ENCODE peak calls at places on chromosomes 4 and X, in six cellular contexts. E is DND-41, Y is AG09309, X is coronary artery, D is OCI-LY7, G is colonic mucosa. R is an unnamed sample.

GRCh38 chr4:33316033-33316432 is 2595.9 kb downstream of the PCDH7 start:
- DNase-seq in G (no peak), D (no peak), X (no peak), Y (no peak), E (no peak), R (no peak)

GRCh38 chr4:188905248-188905647 is 766.0 kb downstream of the TRIML1 start:
- DNase-seq in G (no peak), D (no peak), X (no peak), E (no peak), Y (no peak), R (no peak)

GRCh38 chr4:154164931-154165839 is 326.4 kb downstream of the DCHS2 start:
- DNase-seq in Y (peak), D (no peak), X (no peak), G (no peak), E (no peak), R (peak)

GRCh38 chr4:3662516-3662915 is 103.7 kb upstream of the ADRA2C start:
- DNase-seq in Y (no peak), G (no peak), X (no peak), D (no peak), E (no peak), R (no peak)

GRCh38 chr4:82450966-82451755 is 20.8 kb downstream of the ENOPH1 start:
- DNase-seq in G (no peak), Y (no peak), X (no peak), E (no peak), D (no peak), R (no peak)

GRCh38 chr4:7979652-7979968 is 39.9 kb upstream of the AFAP1 start:
- DNase-seq in Y (no peak), E (no peak), D (no peak), X (no peak), G (no peak), R (no peak)

GRCh38 chr4:161419822-161420221 is 744.0 kb downstream of the FSTL5 start:
- DNase-seq in G (no peak), X (no peak), D (no peak), E (no peak), Y (no peak), R (no peak)

GRCh38 chr4:4269326-4269725 is 20.6 kb downstream of the LYAR start:
- DNase-seq in D (no peak), E (no peak), G (no peak), X (no peak), Y (no peak), R (no peak)

GRCh38 chrX:103531002-103531401 is 11.7 kb upstream of the RAB40A start:
- DNase-seq in Y (peak), X (no peak), D (no peak), G (no peak), E (no peak), R (no peak)

GRCh38 chr4:144820706-144821105 is 174.8 kb downstream of the HHIP start:
- DNase-seq in E (no peak), X (no peak), G (no peak), D (no peak), Y (peak), R (no peak)

GRCh38 chr4:79331126-79331876 is 5.4 kb upstream of the NAA11 start:
- DNase-seq in E (peak), Y (no peak), X (no peak), G (peak), D (no peak), R (no peak)

GRCh38 chrX:147912093-147912801 is 528 bp downstream of the FMR1 start:
- DNase-seq in D (peak), E (peak), Y (no peak), G (peak), X (no peak), R (no peak)

GRCh38 chrX:53263597-53264094 is 17.7 kb downstream of the IQSEC2 start:
- DNase-seq in E (no peak), G (no peak), D (no peak), Y (no peak), X (no peak), R (no peak)

GRCh38 chr4:142530724-142531123 is 315.4 kb downstream of the INPP4B start:
- DNase-seq in Y (no peak), G (no peak), E (no peak), X (no peak), D (no peak), R (no peak)

DNA sequence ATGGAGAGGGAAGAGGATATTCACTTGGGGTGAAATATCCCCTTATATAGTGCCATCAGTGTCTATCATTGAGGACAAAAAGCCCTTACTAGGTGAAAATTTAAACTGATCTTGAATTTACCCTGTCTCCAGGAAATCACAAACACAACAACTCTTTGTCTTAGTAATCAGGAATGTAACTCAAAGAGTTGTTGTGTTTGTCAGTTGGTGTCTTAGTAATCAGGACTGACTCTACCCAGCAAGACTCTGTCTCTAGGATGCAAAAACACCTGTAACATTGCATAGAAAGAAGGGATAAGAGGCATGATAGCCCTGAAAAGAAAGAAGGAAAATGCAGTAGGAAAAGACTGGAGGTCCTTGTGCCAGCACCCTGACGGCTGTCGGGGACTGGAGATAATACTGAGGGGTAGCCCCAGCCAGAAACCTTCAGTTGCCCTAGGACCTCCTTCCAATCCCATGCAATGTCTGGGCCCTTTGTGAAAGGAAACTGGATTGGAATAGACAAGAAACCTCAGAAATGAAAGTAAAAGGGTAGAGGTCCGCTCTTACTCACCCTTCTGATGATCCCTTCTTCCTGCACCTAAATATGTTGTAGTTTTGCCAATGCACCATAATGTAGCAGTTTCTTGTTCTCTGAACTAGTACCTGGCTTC is 45.3 kb downstream of the HMGB2 start:
- DNase-seq in Y (no peak), X (no peak), G (no peak), D (no peak), E (no peak), R (no peak)
- H3K4me3 ChIP-seq in Y (no peak), X (peak), G (no peak), D (no peak), E (no peak), R (no peak)

GRCh38 chr4:180953572-180953971 is 1289.6 kb upstream of the TENM3 start:
- DNase-seq in E (no peak), X (no peak), D (peak), G (no peak), Y (no peak), R (no peak)
- TF ChIP-seq CTCF in E (no peak), X (no peak), D (peak), G (no peak), Y (peak), R (peak)

GRCh38 chr4:971670-972500 is 1.5 kb downstream of the DGKQ start:
- DNase-seq in X (no peak), D (no peak), E (no peak), Y (no peak), G (peak), R (no peak)
- H3K4me3 ChIP-seq in X (peak), D (peak), E (peak), Y (peak), G (peak), R (peak)

DNA sequence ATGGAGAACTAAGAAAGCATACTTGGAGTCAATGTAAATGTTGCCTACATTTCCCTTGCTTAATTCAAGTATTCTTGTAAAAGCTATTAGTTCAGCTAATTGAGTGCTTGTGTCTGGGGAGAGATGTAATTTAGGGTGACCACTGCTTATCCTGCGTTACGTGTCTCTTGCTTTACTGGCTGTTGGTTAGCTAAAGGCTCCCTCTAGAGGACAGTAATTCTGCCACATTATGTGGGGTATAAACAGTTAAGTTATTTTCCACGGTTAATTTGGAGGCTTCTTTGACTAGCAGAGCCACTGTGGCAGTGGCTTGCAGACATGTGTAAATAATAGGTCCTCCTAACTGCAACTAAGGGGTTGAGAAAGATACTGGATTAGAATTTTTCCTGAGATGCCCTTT is 25.3 kb upstream of the NAF1 start:
- DNase-seq in D (peak), G (no peak), Y (no peak), X (no peak), E (no peak), R (no peak)
- TF ChIP-seq CTCF in D (peak), G (no peak), Y (peak), X (no peak), E (peak), R (peak)

GRCh38 chr4:88693792-88694191 is 3.8 kb downstream of the NAP1L5 start:
- DNase-seq in D (no peak), Y (no peak), E (no peak), G (no peak), X (no peak), R (no peak)

GRCh38 chr4:88698539-88698938 is 910 bp upstream of the NAP1L5 start:
- DNase-seq in Y (no peak), G (no peak), E (no peak), X (no peak), D (no peak), R (no peak)

GRCh38 chr4:88697588-88698329 is at the start of gene NAP1L5:
- DNase-seq in E (no peak), Y (no peak), X (peak), D (peak), G (peak), R (no peak)

GRCh38 chr4:88697113-88697512 is 516 bp downstream of the NAP1L5 start:
- DNase-seq in G (no peak), D (no peak), X (no peak), E (no peak), Y (no peak), R (no peak)

GRCh38 chr4:88696620-88697019 is 1.0 kb downstream of the NAP1L5 start:
- DNase-seq in G (no peak), E (no peak), Y (no peak), D (no peak), X (no peak), R (no peak)
- H3K4me3 ChIP-seq in G (peak), E (no peak), Y (peak), D (no peak), X (peak), R (peak)

GRCh38 chrX:64994131-64994798 is 18.0 kb upstream of the ZC4H2 start:
- DNase-seq in G (no peak), Y (no peak), X (no peak), D (no peak), E (no peak), R (no peak)

GRCh38 chrX:64996805-64997204 is 20.6 kb upstream of the ZC4H2 start:
- DNase-seq in X (no peak), D (no peak), E (no peak), G (no peak), Y (no peak), R (no peak)
- TF ChIP-seq CTCF in X (no peak), D (no peak), E (no peak), G (no peak), Y (no peak), R (no peak)

DNA sequence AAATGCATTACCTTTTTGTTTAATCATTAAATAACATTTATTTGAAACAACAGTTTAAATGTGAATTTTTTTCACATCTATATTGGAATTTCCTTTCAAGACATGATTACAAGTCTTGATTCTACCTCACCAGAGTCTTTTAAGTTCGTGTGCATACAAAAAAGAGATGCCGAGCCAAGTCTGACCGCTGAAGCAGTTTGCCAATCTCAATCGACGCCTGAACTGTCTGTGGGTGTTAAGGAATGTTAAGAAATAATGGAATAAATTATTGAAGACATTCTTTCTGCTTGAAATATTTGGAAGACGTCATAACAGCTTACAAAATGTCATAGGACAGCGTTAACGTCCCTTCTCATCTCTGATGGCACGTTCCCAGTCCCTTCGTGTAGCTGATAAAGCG is 27.9 kb upstream of the TNIP3 start:
- DNase-seq in D (no peak), G (no peak), Y (no peak), X (no peak), E (no peak), R (no peak)
- H3K4me3 ChIP-seq in D (no peak), G (no peak), Y (no peak), X (peak), E (no peak), R (no peak)

GRCh38 chr4:118676128-118676527 is 9.1 kb upstream of the METTL14 start:
- DNase-seq in E (no peak), D (no peak), G (no peak), X (no peak), Y (no peak), R (no peak)
- TF ChIP-seq CTCF in E (peak), D (peak), G (no peak), X (no peak), Y (peak), R (peak)

DNA sequence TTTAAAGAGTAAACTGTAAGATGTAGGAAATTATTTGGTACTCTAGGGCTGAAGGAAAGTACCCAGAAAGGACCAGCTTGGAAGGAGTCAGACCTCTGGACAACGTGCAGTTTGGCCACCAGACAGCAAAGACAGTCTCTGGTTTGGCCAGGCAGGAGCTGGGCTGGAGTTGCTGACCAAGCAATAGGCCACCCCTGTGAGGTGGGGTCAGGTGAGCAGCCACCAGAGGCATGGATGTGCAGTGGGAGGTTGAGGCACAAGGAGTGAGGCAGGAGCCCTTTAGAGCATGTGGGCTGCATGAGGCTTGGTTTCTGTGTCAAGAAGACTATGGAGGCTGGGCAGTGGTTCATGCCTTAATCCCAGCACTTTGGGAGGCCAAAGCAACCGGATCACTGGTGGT is 17.7 kb upstream of the MRFAP1 start:
- DNase-seq in X (no peak), D (no peak), G (no peak), E (no peak), Y (no peak), R (no peak)
- H3K4me3 ChIP-seq in X (no peak), D (no peak), G (no peak), E (no peak), Y (no peak), R (no peak)